ENCODE peak calls at places on chromosomes 7 and 10, in eight cellular contexts. Z is fibroblast of pulmonary artery; W is stimulated activated CD4-positive, alpha-beta T cell treated with anti-CD3 and anti-CD28 coated beads, Interleukin-4, amount 100 ng/mL, for 24 hours; V is ovary; L is mucosa of gallbladder; J is GM12864; S is anterior cingulate cortex; P is T follicular helper cell. F is an unnamed sample.

GRCh38 chr7:84194484-84195260 is at the start of gene SEMA3A:
- DNase-seq in W (peak), L (peak), P (no peak), J (no peak), Z (peak), S (no peak), V (no peak), F (peak)

GRCh38 chr7:104299777-104300176 is 28.6 kb upstream of the LHFPL3 start:
- DNase-seq in J (no peak), P (no peak), W (no peak), V (no peak), Z (no peak), S (no peak), L (no peak), F (no peak)

GRCh38 chr7:39541493-39541892 is 24.7 kb upstream of the YAE1 start:
- DNase-seq in S (no peak), W (no peak), J (no peak), Z (no peak), V (no peak), L (no peak), P (no peak), F (no peak)

GRCh38 chr10:47013469-47014169 is 102.4 kb downstream of the PTPN20 start:
- DNase-seq in S (no peak), J (no peak), W (no peak), V (peak), Z (no peak), P (no peak), L (no peak), F (no peak)

GRCh38 chr10:21080246-21080645 is 183.1 kb upstream of the NEBL start:
- DNase-seq in L (no peak), P (no peak), W (no peak), J (no peak), Z (peak), S (no peak), V (no peak), F (no peak)

GRCh38 chr10:119465085-119465484 is 77.4 kb downstream of the RGS10 start:
- DNase-seq in P (no peak), L (no peak), V (no peak), J (no peak), S (no peak), W (no peak), Z (no peak), F (no peak)

GRCh38 chr10:129942936-129943724 is 20.9 kb downstream of the EBF3 start:
- DNase-seq in P (no peak), J (no peak), Z (peak), S (no peak), L (no peak), W (no peak), V (peak), F (no peak)

GRCh38 chr10:107814865-107815487 is 650.5 kb upstream of the SORCS1 start:
- DNase-seq in S (peak), P (no peak), W (no peak), Z (peak), L (peak), J (no peak), V (no peak), F (peak)

GRCh38 chr7:115997221-115997620 is 33.3 kb downstream of the TFEC start:
- DNase-seq in J (no peak), V (no peak), Z (no peak), P (no peak), W (no peak), L (no peak), S (no peak), F (no peak)

GRCh38 chr10:131724891-131725735 is 175.7 kb upstream of the PPP2R2D start:
- DNase-seq in J (no peak), L (no peak), P (no peak), S (no peak), V (peak), W (no peak), Z (no peak), F (no peak)